ENCODE peak calls at places on chromosome 15, in five cellular contexts. W is effector memory CD4-positive, alpha-beta T cell; U is sigmoid colon; X is CD4-positive, CD25-positive, alpha-beta regulatory T cell; F is ascending aorta. P is an unnamed sample.
A peak's percentile ranks its signal among the peaks of the same experiment; 100 is the strongest.

GRCh38 chr15:26243382-26243781 is 380.3 kb upstream of the ATP10A start:
- DNase-seq in W (no peak), U (no peak), X (no peak), F (no peak), P (no peak)

GRCh38 chr15:60781211-60781713 is 302.3 kb upstream of the ICE2 start:
- DNase-seq in W (no peak), U (no peak), X (no peak), F (no peak), P (no peak)

GRCh38 chr15:79179108-79179561 is 88.6 kb upstream of the RASGRF1 start:
- DNase-seq in W (no peak), U (no peak), X (no peak), F (no peak), P (no peak)

GRCh38 chr15:63077952-63078351 is 35.4 kb downstream of the TPM1 start:
- DNase-seq in W (no peak), U (no peak), X (no peak), F (no peak), P (no peak)

GRCh38 chr15:88467935-88468528 is 524 bp downstream of the MRPS11 start:
- DNase-seq in W (no peak), U (no peak), X (peak; percentile 18), F (no peak), P (no peak)

GRCh38 chr15:95932676-95933075 is 397.8 kb upstream of the NR2F2 start:
- DNase-seq in W (no peak), U (no peak), X (no peak), F (no peak), P (no peak)

GRCh38 chr15:58243083-58243482 is 104.9 kb downstream of the AQP9 start:
- DNase-seq in W (no peak), U (no peak), X (no peak), F (no peak), P (no peak)

GRCh38 chr15:48617619-48618018 is 27.9 kb downstream of the FBN1 start:
- DNase-seq in W (no peak), U (peak; percentile 84), X (no peak), F (peak; percentile 73), P (no peak)

GRCh38 chr15:52709172-52709979 is 30.2 kb upstream of the ATOSA start:
- DNase-seq in W (no peak), U (no peak), X (no peak), F (no peak), P (no peak)

GRCh38 chr15:69359724-69360123 is 54.4 kb upstream of the KIF23 start:
- DNase-seq in W (no peak), U (no peak), X (no peak), F (peak; percentile 41), P (no peak)

GRCh38 chr15:55253580-55253979 is 36.0 kb downstream of the RAB27A start:
- DNase-seq in W (no peak), U (no peak), X (no peak), F (no peak), P (no peak)

GRCh38 chr15:57861039-57861638 is 154.6 kb downstream of the POLR2M start:
- DNase-seq in W (no peak), U (no peak), X (peak; percentile 75), F (no peak), P (no peak)

GRCh38 chr15:82051664-82052063 is 5.8 kb upstream of the MEX3B start:
- DNase-seq in W (no peak), U (no peak), X (no peak), F (no peak), P (no peak)

GRCh38 chr15:95929232-95929846 is 401.2 kb upstream of the NR2F2 start:
- DNase-seq in W (no peak), U (no peak), X (peak; percentile 9), F (no peak), P (no peak)

GRCh38 chr15:80798911-80799310 is 19.7 kb downstream of the CEMIP start:
- DNase-seq in W (no peak), U (no peak), X (no peak), F (no peak), P (no peak)

GRCh38 chr15:71465109-71465508 is 345.2 kb upstream of the NR2E3 start:
- DNase-seq in W (no peak), U (no peak), X (no peak), F (no peak), P (no peak)

GRCh38 chr15:88012711-88013110 is 243.8 kb downstream of the NTRK3 start:
- DNase-seq in W (no peak), U (no peak), X (no peak), F (no peak), P (no peak)

GRCh38 chr15:94793641-94794040 is 562.3 kb downstream of the MCTP2 start:
- DNase-seq in W (no peak), U (no peak), X (no peak), F (no peak), P (no peak)

GRCh38 chr15:42056934-42057743 is 36.3 kb upstream of the PLA2G4E start:
- DNase-seq in W (peak; percentile 39), U (no peak), X (peak; percentile 57), F (peak; percentile 75), P (peak; percentile 87)
- H3K4me3 ChIP-seq in W (peak overlapping the region; percentile 24), U (no peak overlapping the region), X (peak overlapping the region; percentile 61), F (peak overlapping the region; percentile 51), P (peak overlapping the region; percentile 6)

GRCh38 chr15:24772709-24773373 is 97.3 kb downstream of the NPAP1 start:
- DNase-seq in W (peak; percentile 19), U (peak; percentile 83), X (peak; percentile 66), F (peak; percentile 79), P (peak; percentile 66)
- H3K9me3 ChIP-seq in W (peaks cover 23% of the 10 kb centered on the region), U (no peaks in the 10 kb centered on the region), X (peaks cover 40% of the 10 kb centered on the region), F (peaks cover 12% of the 10 kb centered on the region), P (peaks cover 32% of the 10 kb centered on the region)

GRCh38 chr15:99628374-99629001 is 62.7 kb downstream of the MEF2A start:
- DNase-seq in W (no peak), U (no peak), X (no peak), F (no peak), P (no peak)

GRCh38 chr15:99633655-99634054 is 67.9 kb downstream of the MEF2A start:
- DNase-seq in W (no peak), U (no peak), X (no peak), F (no peak), P (no peak)

GRCh38 chr15:99632521-99632920 is 66.7 kb downstream of the MEF2A start:
- DNase-seq in W (no peak), U (no peak), X (no peak), F (no peak), P (no peak)

GRCh38 chr15:99630607-99631131 is 64.9 kb downstream of the MEF2A start:
- DNase-seq in W (no peak), U (no peak), X (no peak), F (no peak), P (no peak)

DNA sequence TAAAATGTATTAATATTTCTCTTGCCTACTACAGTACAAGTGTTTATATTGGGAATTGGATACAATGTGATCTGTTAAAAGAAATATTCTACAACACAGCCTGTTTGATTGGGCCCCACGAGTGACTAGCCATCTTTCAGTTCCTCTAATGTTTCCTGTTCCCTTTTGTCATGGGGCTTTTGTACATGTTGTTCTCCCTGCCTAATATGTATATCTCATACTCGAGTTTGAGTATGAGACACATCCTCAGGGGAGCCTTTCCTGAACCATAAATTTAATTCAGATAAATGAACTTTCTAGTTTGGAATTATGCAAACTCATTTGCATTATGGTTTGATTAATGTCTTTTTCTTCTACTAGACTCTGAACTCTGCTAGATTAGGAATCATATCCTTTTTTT is 65.5 kb downstream of the MEF2A start:
- DNase-seq in W (no peak), U (no peak), X (no peak), F (no peak), P (no peak)
- H3K4me3 ChIP-seq in W (no peak overlapping the region), U (no peak overlapping the region), X (no peak overlapping the region), F (no peak overlapping the region), P (no peak overlapping the region)

GRCh38 chr15:89480505-89480904 is 15.9 kb downstream of the RHCG start:
- DNase-seq in W (no peak), U (no peak), X (no peak), F (no peak), P (no peak)

GRCh38 chr15:89482139-89482538 is 14.2 kb downstream of the RHCG start:
- DNase-seq in W (no peak), U (no peak), X (no peak), F (no peak), P (no peak)

GRCh38 chr15:89477411-89478242 is 18.8 kb downstream of the RHCG start:
- DNase-seq in W (no peak), U (no peak), X (no peak), F (no peak), P (no peak)

GRCh38 chr15:89475688-89476087 is 20.7 kb downstream of the RHCG start:
- DNase-seq in W (no peak), U (no peak), X (no peak), F (no peak), P (no peak)

DNA sequence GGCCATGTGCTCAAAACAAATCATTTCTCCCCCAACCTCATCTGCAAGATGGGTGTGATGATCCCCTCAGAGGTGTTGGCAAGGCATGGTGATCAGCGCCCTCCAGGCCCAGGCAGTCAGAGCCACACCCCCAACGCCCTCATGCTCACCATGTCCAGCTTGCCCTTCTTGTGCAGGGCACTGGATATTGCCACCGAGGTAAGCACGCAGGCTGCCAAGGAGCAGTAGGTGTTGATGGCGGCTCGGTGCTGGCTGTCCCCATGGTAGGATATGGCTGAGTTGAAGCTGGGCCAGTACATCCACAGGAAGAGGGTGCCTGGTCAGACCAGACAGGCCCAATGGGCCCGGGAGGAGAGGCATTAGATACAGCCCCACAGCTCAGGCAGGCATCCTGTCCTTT is 17.2 kb downstream of the RHCG start:
- DNase-seq in W (no peak), U (no peak), X (no peak), F (no peak), P (no peak)
- H3K9me3 ChIP-seq in W (no peaks in the 10 kb centered on the region), U (no peaks in the 10 kb centered on the region), X (peaks cover 8% of the 10 kb centered on the region), F (no peaks in the 10 kb centered on the region), P (no peaks in the 10 kb centered on the region)

GRCh38 chr15:56472278-56472677 is 7.3 kb upstream of the MNS1 start:
- DNase-seq in W (no peak), U (no peak), X (no peak), F (no peak), P (no peak)
- H3K4me3 ChIP-seq in W (no peak overlapping the region), U (no peak overlapping the region), X (no peak overlapping the region), F (no peak overlapping the region), P (no peak overlapping the region)

DNA sequence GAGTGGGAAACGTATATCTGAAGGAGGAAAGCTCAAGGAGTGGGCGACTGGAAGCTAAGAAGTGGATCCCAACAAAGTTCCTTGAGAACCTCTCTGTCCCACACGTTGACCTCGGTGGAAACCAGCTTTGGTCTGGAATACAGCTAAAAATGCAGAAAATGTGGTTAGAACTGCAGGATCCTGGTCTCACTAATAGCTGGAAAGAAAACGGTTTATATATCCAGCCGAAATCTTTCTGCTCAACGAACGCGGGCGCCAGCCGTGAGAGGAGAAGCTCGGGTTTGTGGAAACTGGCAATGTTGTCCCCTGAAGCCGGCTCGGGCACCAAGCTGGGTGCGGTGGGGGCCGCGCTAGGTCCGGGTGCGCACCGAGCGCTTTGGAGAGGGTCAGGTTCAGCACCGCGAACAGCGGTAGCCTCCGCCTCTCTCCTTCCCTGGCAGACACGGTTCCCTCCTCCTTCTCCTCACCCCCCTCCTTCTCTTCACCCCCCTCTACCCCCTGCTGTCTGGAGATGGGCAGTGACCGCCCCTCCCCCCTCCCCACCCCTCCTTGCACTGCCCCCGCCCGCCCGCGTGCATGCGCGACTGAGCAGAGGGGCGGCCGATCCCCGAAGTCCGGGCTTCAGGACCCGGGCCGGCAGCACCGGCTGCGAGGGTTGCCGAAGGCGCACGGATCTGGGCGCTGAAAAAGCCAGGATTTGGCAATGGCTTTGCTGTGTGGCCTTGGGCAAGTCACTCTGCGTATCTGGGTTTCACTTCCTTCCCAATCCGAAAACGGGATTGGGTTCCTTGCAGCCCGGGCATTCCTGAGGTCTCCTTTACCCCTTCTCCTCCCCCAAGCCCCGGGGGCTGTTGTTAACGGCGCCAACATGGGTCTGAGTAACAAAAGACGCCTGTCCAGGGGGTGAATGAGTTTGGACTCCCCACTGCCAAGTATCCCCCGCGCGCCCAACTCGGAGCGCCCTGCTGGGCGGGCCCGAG is at the start of gene SKOR1:
- DNase-seq in W (no peak), U (peak; percentile 57), X (no peak), F (no peak), P (no peak)
- H3K9me3 ChIP-seq in W (no peaks in the 10 kb centered on the region), U (no peaks in the 10 kb centered on the region), X (no peaks in the 10 kb centered on the region), F (no peaks in the 10 kb centered on the region), P (no peaks in the 10 kb centered on the region)

P was measured in left lung.